ENCODE peak calls at places on chromosomes 6 and 20, in nine cellular contexts. Y, H, W, Q, G, E, I, A and B are unnamed samples.

GRCh38 chr6:56959094-56959493 is 4.2 kb downstream of the BEND6 start:
- DNase-seq in Y (no peak), H (no peak), W (no peak), Q (no peak), G (no peak), E (no peak), I (peak), A (no peak), B (no peak)

GRCh38 chr6:159168536-159169192 is 536 bp upstream of the FNDC1 start:
- DNase-seq in Y (no peak), H (peak), W (no peak), Q (no peak), G (no peak), E (peak), I (peak), A (no peak), B (peak)

GRCh38 chr6:139649128-139649527 is 274.7 kb upstream of the CITED2 start:
- DNase-seq in Y (no peak), H (no peak), W (no peak), Q (no peak), G (no peak), E (no peak), I (no peak), A (no peak), B (no peak)

GRCh38 chr6:83168556-83168955 is 24.5 kb downstream of the PGM3 start:
- DNase-seq in Y (no peak), H (no peak), W (no peak), Q (no peak), G (no peak), E (no peak), I (no peak), A (no peak), B (no peak)

GRCh38 chr20:13029687-13030510 is 21.1 kb downstream of the SPTLC3 start:
- DNase-seq in Y (no peak), H (no peak), W (peak), Q (no peak), G (no peak), E (peak), I (peak), A (no peak), B (peak)

GRCh38 chr20:17747431-17747846 is 47.7 kb downstream of the BANF2 start:
- DNase-seq in Y (no peak), H (no peak), W (peak), Q (no peak), G (no peak), E (peak), I (peak), A (no peak), B (peak)

GRCh38 chr6:34476048-34476328 is 10.1 kb downstream of the PACSIN1 start:
- DNase-seq in Y (no peak), H (no peak), W (no peak), Q (no peak), G (no peak), E (no peak), I (no peak), A (no peak), B (no peak)

GRCh38 chr6:3698021-3698420 is 53.5 kb downstream of the PXDC1 start:
- DNase-seq in Y (no peak), H (no peak), W (no peak), Q (no peak), G (no peak), E (peak), I (peak), A (no peak), B (no peak)

GRCh38 chr6:150560004-150560883 is 39.4 kb upstream of the PLEKHG1 start:
- DNase-seq in Y (no peak), H (no peak), W (no peak), Q (no peak), G (no peak), E (no peak), I (no peak), A (no peak), B (no peak)

GRCh38 chr6:24432611-24433010 is 29.9 kb downstream of the MRS2 start:
- DNase-seq in Y (no peak), H (no peak), W (no peak), Q (no peak), G (no peak), E (no peak), I (no peak), A (no peak), B (no peak)

GRCh38 chr6:132364675-132365074 is 36.6 kb downstream of the MOXD1 start:
- DNase-seq in Y (no peak), H (no peak), W (no peak), Q (no peak), G (no peak), E (no peak), I (no peak), A (no peak), B (no peak)

GRCh38 chr6:104161960-104162669 is 697.6 kb downstream of the HACE1 start:
- DNase-seq in Y (no peak), H (no peak), W (no peak), Q (no peak), G (no peak), E (peak), I (peak), A (no peak), B (no peak)

GRCh38 chr6:129251669-129252376 is 368.9 kb downstream of the LAMA2 start:
- DNase-seq in Y (peak), H (peak), W (peak), Q (peak), G (no peak), E (peak), I (peak), A (no peak), B (peak)

GRCh38 chr20:63488331-63489251 is 10.3 kb downstream of the EEF1A2 start:
- DNase-seq in Y (no peak), H (no peak), W (no peak), Q (no peak), G (no peak), E (no peak), I (no peak), A (no peak), B (no peak)

GRCh38 chr20:1446536-1446935 is 20.1 kb downstream of the NSFL1C start:
- DNase-seq in Y (no peak), H (no peak), W (no peak), Q (no peak), G (no peak), E (no peak), I (no peak), A (no peak), B (no peak)